ENCODE peak calls at places on chromosome 20, in four cellular contexts. M is neuronal stem cell, V is H9, I is astrocyte. Y is an unnamed sample. For H3K27me3, the result is how much of the 10 kb centered on the place peaks cover.

GRCh38 chr20:47220161-47220582 is 136.3 kb downstream of the ZMYND8 start:
- DNase-seq in M (peak), V (peak), I (no peak), Y (peak)

GRCh38 chr20:45061244-45061643 is 39.7 kb downstream of the KCNS1 start:
- DNase-seq in M (no peak), V (no peak), I (peak), Y (no peak)

GRCh38 chr20:25308671-25309394 is 60.9 kb downstream of the PYGB start:
- DNase-seq in M (no peak), V (no peak), I (peak), Y (no peak)

GRCh38 chr20:54648421-54649142 is 173.2 kb downstream of the DOK5 start:
- DNase-seq in M (no peak), V (no peak), I (no peak), Y (no peak)

GRCh38 chr20:34538671-34539123 is 19.8 kb upstream of the MAP1LC3A start:
- DNase-seq in M (no peak), V (peak), I (no peak), Y (no peak)

GRCh38 chr20:41226426-41226825 is 89.1 kb downstream of the PLCG1 start:
- DNase-seq in M (no peak), V (no peak), I (no peak), Y (no peak)

GRCh38 chr20:62815066-62815991 is 1.5 kb upstream of the COL9A3 start:
- DNase-seq in M (no peak), V (peak), I (peak), Y (no peak)

GRCh38 chr20:33770005-33770404 is 38.2 kb downstream of the ZNF341 start:
- DNase-seq in M (no peak), V (no peak), I (no peak), Y (no peak)

GRCh38 chr20:9172908-9173307 is 104.0 kb downstream of the PLCB4 start:
- DNase-seq in M (no peak), V (no peak), I (peak), Y (no peak)

GRCh38 chr20:36441027-36441414 is 100.3 kb upstream of the MYL9 start:
- DNase-seq in M (no peak), V (no peak), I (no peak), Y (no peak)

GRCh38 chr20:28562510-28562898 is 2695.0 kb upstream of the DEFB115 start:
- DNase-seq in M (no peak), V (no peak), I (peak), Y (no peak)

GRCh38 chr20:63822276-63822696 is 8.8 kb downstream of the ZBTB46 start:
- DNase-seq in M (no peak), V (no peak), I (no peak), Y (no peak)

GRCh38 chr20:33970229-33970628 is 23.5 kb upstream of the RALY start:
- DNase-seq in M (no peak), V (no peak), I (no peak), Y (no peak)

GRCh38 chr20:32600681-32601237 is 15.6 kb upstream of the NOL4L start:
- DNase-seq in M (no peak), V (no peak), I (peak), Y (no peak)

GRCh38 chr20:3189561-3190131 is 14.8 kb downstream of the DDRGK1 start:
- DNase-seq in M (no peak), V (no peak), I (no peak), Y (no peak)

DNA sequence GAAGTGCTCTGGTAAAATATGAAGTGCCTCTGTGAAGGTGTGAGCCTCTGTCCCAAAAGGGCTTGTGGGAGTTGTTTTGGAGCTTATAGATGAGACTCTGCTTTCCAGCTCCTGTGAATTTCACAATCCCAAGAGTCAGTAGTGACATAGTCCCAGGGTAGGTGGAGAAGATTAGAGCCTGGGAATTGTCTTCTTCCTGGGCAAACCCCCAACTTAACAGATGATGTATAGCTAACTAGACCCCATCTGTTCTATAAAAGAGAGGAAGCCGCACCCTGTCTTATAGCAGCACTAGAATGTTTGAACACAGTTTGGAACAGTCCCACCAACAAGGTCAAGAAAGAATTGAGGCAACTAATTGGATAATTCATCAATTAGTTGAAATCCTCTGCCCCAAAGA is 294.7 kb downstream of the ZNF217 start:
- DNase-seq in M (no peak), V (no peak), I (no peak), Y (no peak)
- H3K27me3 ChIP-seq in M (under half), V (under half), I (under half), Y (under half)

GRCh38 chr20:4689224-4689623 is 32.5 kb upstream of the PRND start:
- DNase-seq in M (no peak), V (no peak), I (no peak), Y (no peak)
- H3K9ac ChIP-seq in M (no peak), V (no peak), I (no peak), Y (no peak)

DNA sequence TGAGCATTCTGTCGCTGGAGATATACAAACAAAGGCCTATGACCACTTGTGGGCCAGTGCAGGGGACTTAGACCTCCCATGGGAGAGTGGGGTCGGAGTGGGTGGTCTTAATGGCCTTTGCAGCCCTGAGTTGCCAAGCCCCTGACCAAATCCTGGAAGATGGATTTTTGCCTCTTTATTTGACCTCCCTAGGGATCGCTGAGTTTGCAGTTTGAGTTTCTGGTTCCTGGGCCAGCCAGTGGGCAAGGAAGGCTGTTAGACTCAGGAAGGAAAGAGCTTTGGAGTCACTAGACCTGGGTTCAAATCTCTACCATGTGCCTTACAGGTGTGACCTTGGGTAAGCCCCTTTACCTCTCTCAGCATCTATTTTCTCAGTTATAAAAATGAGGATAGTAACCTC is 94.1 kb downstream of the CD40 start:
- DNase-seq in M (no peak), V (no peak), I (no peak), Y (no peak)
- H3K27me3 ChIP-seq in M (under half), V (under half), I (under half), Y (under half)

DNA sequence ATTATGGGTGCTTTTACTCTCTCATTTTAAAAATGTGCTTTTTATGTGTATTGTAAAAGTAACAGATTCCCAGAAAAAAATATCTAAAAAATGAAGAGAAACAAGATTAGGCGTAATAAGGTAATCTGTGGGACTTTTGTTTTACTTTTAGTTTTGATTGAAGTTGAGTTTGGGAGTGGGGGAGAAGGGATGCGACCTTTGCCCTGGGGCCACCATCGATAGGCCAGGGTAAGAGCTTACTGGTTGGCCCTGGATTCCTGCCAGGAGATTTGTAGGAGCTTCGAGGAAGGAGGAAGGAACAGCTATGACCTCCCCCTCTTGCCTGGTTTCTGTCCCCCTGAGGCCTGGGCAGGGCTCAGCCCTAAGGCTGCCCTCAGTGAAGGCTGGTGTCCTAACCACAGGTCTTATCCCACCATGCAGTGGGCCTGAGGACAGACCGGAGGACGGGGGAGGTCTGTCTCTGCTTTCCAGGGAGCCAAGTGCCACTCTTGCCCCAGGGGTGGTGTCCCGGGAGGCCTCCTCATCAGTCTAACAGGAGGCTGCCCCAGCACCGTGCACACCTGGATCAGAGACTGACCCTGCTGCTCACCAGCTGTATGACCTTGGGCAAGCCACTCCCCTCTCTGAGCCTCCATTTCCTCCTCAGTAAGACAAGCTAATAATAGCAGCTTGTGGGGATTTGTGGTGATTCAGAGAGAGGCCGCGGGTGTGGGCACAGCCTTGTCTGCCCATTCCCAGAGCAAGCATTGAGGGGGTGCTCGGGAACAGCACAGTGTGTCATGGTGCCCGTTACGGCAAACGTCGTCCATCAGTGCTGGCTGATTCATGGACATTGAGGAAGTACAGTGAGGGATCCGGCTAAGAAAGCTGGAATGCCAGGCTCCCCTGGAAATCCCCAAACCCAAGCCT is 21.2 kb downstream of the TGM2 start:
- DNase-seq in M (no peak), V (no peak), I (peak), Y (no peak)
- H3K9ac ChIP-seq in M (no peak), V (no peak), I (peak), Y (peak)

GRCh38 chr20:674936-675452 is 608 bp downstream of the SCRT2 start:
- DNase-seq in M (no peak), V (no peak), I (no peak), Y (no peak)
- H3K27me3 ChIP-seq in M (half or more), V (under half), I (under half), Y (under half)

GRCh38 chr20:50032955-50033666 is 50.3 kb downstream of the SNAI1 start:
- DNase-seq in M (no peak), V (no peak), I (no peak), Y (no peak)
- H3K9ac ChIP-seq in M (no peak), V (no peak), I (peak), Y (no peak)

GRCh38 chr20:10221022-10221421 is 2.4 kb downstream of the SNAP25 start:
- DNase-seq in M (no peak), V (no peak), I (no peak), Y (no peak)
- H3K27me3 ChIP-seq in M (under half), V (under half), I (under half), Y (under half)

GRCh38 chr20:58843128-58843556 is 7.6 kb downstream of the GNAS-AS1 start:
- DNase-seq in M (no peak), V (peak), I (no peak), Y (peak)
- H3K9ac ChIP-seq in M (no peak), V (no peak), I (no peak), Y (no peak)